ENCODE peak calls at places on chromosomes 3 and 15, in seven cellular contexts. R, Y, W, Q, G, U and S are unnamed samples.

GRCh38 chr3:150627557-150627956 is 24.4 kb downstream of the SELENOT start:
- DNase-seq in R (no peak), Y (no peak), W (peak; percentile 34), Q (no peak), G (no peak), U (no peak), S (no peak)

GRCh38 chr3:47976135-47976758 is 40.0 kb downstream of the MAP4 start:
- DNase-seq in R (no peak), Y (no peak), W (no peak), Q (no peak), G (no peak), U (no peak), S (no peak)

GRCh38 chr3:192372627-192373026 is 354.7 kb downstream of the FGF12 start:
- DNase-seq in R (no peak), Y (no peak), W (no peak), Q (no peak), G (no peak), U (no peak), S (no peak)

GRCh38 chr3:43171770-43172169 is 65.9 kb upstream of the POMGNT2 start:
- DNase-seq in R (no peak), Y (no peak), W (no peak), Q (no peak), G (no peak), U (no peak), S (no peak)

GRCh38 chr3:45978348-45978747 is 17.3 kb downstream of the FYCO1 start:
- DNase-seq in R (no peak), Y (no peak), W (no peak), Q (no peak), G (peak; percentile 37), U (peak; percentile 82), S (no peak)

GRCh38 chr3:79148786-79149185 is 619.0 kb downstream of the ROBO1 start:
- DNase-seq in R (no peak), Y (no peak), W (peak; percentile 30), Q (no peak), G (no peak), U (no peak), S (no peak)

GRCh38 chr3:52682016-52682415 is 3.7 kb downstream of the PBRM1 start:
- DNase-seq in R (peak; percentile 62), Y (no peak), W (peak; percentile 75), Q (no peak), G (no peak), U (no peak), S (peak; percentile 46)

GRCh38 chr3:27976933-27977332 is 254.8 kb upstream of the EOMES start:
- DNase-seq in R (no peak), Y (no peak), W (no peak), Q (no peak), G (no peak), U (no peak), S (no peak)

GRCh38 chr3:187027531-187027936 is 97.2 kb downstream of the ST6GAL1 start:
- DNase-seq in R (no peak), Y (no peak), W (no peak), Q (no peak), G (peak; percentile 80), U (no peak), S (no peak)

GRCh38 chr3:47780727-47781325 is 867 bp downstream of the SMARCC1 start:
- DNase-seq in R (peak; percentile 72), Y (no peak), W (no peak), Q (no peak), G (no peak), U (no peak), S (no peak)

GRCh38 chr15:40330368-40330836 is 6.9 kb downstream of the INAFM2 start:
- DNase-seq in R (no peak), Y (no peak), W (peak; percentile 60), Q (peak; percentile 43), G (no peak), U (peak; percentile 89), S (no peak)

GRCh38 chr3:70982700-70983140 is 600.8 kb downstream of the FOXP1 start:
- DNase-seq in R (peak; percentile 97), Y (no peak), W (peak; percentile 81), Q (peak; percentile 26), G (no peak), U (no peak), S (no peak)

GRCh38 chr15:31325432-31325975 is 1.1 kb upstream of the KLF13 start:
- DNase-seq in R (no peak), Y (peak; percentile 85), W (no peak), Q (no peak), G (peak; percentile 82), U (peak; percentile 91), S (peak; percentile 81)

GRCh38 chr15:69119016-69119415 is 41.4 kb upstream of the GLCE start:
- DNase-seq in R (no peak), Y (no peak), W (no peak), Q (no peak), G (no peak), U (no peak), S (no peak)

GRCh38 chr15:59330649-59331048 is 42.0 kb downstream of the MYO1E start:
- DNase-seq in R (no peak), Y (no peak), W (no peak), Q (no peak), G (no peak), U (no peak), S (no peak)

GRCh38 chr3:9786825-9787654 is 5.2 kb downstream of the TADA3 start:
- DNase-seq in R (no peak), Y (no peak), W (no peak), Q (no peak), G (no peak), U (no peak), S (peak; percentile 71)

GRCh38 chr15:50251638-50252182 is 13.8 kb downstream of the HDC start:
- DNase-seq in R (no peak), Y (no peak), W (peak; percentile 12), Q (no peak), G (no peak), U (no peak), S (no peak)

GRCh38 chr15:80852676-80853075 is 73.5 kb downstream of the CEMIP start:
- DNase-seq in R (no peak), Y (no peak), W (no peak), Q (no peak), G (no peak), U (no peak), S (no peak)

GRCh38 chr15:90864507-90864906 is 3.9 kb upstream of the FURIN start:
- DNase-seq in R (no peak), Y (no peak), W (no peak), Q (no peak), G (no peak), U (no peak), S (peak; percentile 56)

GRCh38 chr15:82679626-82680199 is 30.0 kb downstream of the AP3B2 start:
- DNase-seq in R (no peak), Y (no peak), W (no peak), Q (no peak), G (no peak), U (no peak), S (no peak)

GRCh38 chr15:82677720-82678323 is 30.7 kb upstream of the CPEB1 start:
- DNase-seq in R (no peak), Y (no peak), W (no peak), Q (no peak), G (no peak), U (peak; percentile 22), S (no peak)

GRCh38 chr15:82681371-82681770 is 28.3 kb downstream of the AP3B2 start:
- DNase-seq in R (no peak), Y (peak; percentile 33), W (no peak), Q (no peak), G (no peak), U (peak; percentile 52), S (no peak)

GRCh38 chr15:82674873-82675272 is 27.7 kb upstream of the CPEB1 start:
- DNase-seq in R (no peak), Y (no peak), W (no peak), Q (no peak), G (no peak), U (no peak), S (no peak)

DNA sequence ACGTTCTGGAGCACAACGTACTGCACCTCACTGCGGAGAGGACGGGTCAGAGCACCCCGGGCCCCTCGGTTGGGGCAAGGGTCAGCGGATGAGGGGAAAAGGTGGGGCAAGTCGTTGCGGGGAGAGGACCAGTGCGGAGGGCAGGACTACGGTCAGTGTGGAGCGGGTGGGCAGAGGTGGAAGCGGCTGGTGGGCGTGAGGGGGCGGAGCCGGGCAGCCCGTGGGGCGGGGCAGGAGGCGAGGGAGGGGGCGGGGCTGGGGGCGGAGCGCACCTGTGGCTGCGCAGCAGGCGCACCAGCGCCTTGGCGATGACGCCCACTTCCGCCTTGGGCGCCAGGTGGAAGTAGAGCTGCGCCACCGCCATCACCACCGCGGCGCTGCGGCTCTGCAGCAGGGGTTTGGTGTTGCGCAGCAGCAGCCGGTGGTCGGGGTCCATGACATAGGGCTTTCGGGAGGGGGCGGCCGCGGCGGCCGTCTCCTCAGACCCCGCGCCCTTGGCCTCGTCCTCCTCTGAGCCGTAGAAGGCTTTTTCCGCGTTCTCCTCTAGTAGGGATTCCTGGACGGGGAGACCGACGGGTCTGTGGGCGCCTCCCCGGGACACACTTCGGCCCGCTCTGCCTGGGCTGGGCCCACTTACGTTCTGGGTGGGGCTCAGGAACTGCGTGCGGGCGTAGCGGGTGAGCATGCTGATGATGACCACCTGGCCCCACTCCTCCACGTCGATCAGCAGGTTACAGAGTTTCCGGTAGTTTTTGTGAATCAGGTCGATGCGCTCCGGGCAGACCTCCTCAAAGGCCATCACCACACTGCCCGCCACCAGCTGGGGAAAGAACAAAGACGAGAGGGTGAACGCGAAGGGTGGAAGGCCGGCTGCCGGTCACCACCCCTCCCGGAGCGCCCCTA is 29.2 kb downstream of the AP3B2 start:
- DNase-seq in R (no peak), Y (peak; percentile 46), W (no peak), Q (no peak), G (peak; percentile 71), U (peak; percentile 91), S (peak; percentile 98)
- H3K4me3 ChIP-seq in R (no peak overlapping the region), Y (peak overlapping the region; percentile 42), W (no peak overlapping the region), Q (peak overlapping the region; percentile 15), G (peak overlapping the region; percentile 59), U (peak overlapping the region; percentile 54), S (peak overlapping the region; percentile 72)

GRCh38 chr3:39146611-39147373 is 6.6 kb downstream of the CSRNP1 start:
- DNase-seq in R (peak; percentile 95), Y (peak; percentile 92), W (peak; percentile 98), Q (peak; percentile 74), G (peak; percentile 68), U (peak; percentile 84), S (no peak)
- H3K4me3 ChIP-seq in R (no peak overlapping the region), Y (peak overlapping the region; percentile 96), W (peak overlapping the region; percentile 45), Q (peak overlapping the region; percentile 64), G (peak overlapping the region; percentile 25), U (peak overlapping the region; percentile 33), S (no peak overlapping the region)

DNA sequence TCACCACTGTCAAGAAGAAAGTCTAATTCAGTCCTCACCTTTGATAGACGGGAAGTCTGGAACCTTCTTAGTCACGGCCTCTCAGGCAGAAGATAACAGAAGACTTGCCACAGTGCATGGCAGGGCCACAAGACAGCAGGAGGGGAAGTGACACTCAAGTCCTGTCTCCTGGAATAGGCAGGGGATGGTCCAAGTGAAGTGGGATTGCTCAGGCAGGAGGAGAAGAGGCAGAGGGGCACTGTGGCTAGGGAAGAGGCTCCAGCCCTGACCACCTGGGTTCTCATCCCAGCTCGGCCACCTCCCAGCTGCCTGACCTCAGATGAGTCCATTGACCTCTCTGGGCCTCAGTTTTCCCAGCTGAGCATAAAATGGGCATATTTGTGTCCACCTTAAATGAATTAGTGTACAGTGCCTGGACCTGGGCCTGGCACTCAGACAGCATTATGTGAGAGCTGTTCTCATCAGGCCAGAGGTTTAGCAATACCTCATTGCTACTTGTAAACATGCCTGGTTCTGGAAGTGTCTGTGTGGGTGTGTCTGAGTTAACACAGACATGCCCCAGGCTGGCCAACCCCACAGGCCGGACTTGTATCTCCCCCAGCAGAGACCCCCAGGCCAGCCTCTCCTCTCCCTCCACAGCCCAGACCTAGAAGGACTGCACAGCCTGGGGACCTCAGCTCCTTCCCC is 11.5 kb upstream of the PCSK6 start:
- DNase-seq in R (no peak), Y (no peak), W (no peak), Q (no peak), G (no peak), U (no peak), S (peak; percentile 7)
- H3K4me3 ChIP-seq in R (no peak overlapping the region), Y (no peak overlapping the region), W (no peak overlapping the region), Q (no peak overlapping the region), G (no peak overlapping the region), U (no peak overlapping the region), S (no peak overlapping the region)

GRCh38 chr3:89527736-89528335 is 420.4 kb downstream of the EPHA3 start:
- DNase-seq in R (no peak), Y (no peak), W (peak; percentile 4), Q (no peak), G (no peak), U (no peak), S (no peak)
- H3K4me3 ChIP-seq in R (no peak overlapping the region), Y (no peak overlapping the region), W (no peak overlapping the region), Q (no peak overlapping the region), G (no peak overlapping the region), U (no peak overlapping the region), S (no peak overlapping the region)